ENCODE peak calls at places on chromosomes 13 and 19, in ten cellular contexts. I is HepG2, U is breast epithelium, Y is endothelial cell of umbilical vein, F is transverse colon, B is prostate gland, M is Panc1, J is stomach, Z is GM23338, Q is SK-N-SH. E is an unnamed sample.

GRCh38 chr13:80814541-80814940 is 473.6 kb upstream of the SPRY2 start:
- DNase-seq in I (no peak), U (no peak), Y (no peak), F (no peak), B (no peak), M (no peak), J (no peak), Z (no peak), Q (no peak), E (no peak)

GRCh38 chr19:52028780-52029123 is 573 bp upstream of the ZNF614 start:
- DNase-seq in I (no peak), U (no peak), Y (no peak), F (no peak), B (no peak), M (no peak), J (no peak), Z (no peak), Q (peak; percentile 58), E (no peak)

GRCh38 chr19:37082307-37082706 is 4.1 kb downstream of the ZNF420 start:
- DNase-seq in I (no peak), U (no peak), Y (no peak), F (no peak), B (no peak), M (no peak), J (no peak), Z (no peak), Q (no peak), E (no peak)

GRCh38 chr13:50248537-50249521 is 233.6 kb downstream of the KCNRG start:
- DNase-seq in I (no peak), U (no peak), Y (no peak), F (no peak), B (no peak), M (no peak), J (no peak), Z (peak; percentile 30), Q (no peak), E (no peak)

GRCh38 chr13:65613004-65613403 is 1617.1 kb downstream of the PCDH9 start:
- DNase-seq in I (peak; percentile 2), U (no peak), Y (no peak), F (no peak), B (no peak), M (no peak), J (no peak), Z (peak; percentile 62), Q (no peak), E (no peak)

GRCh38 chr19:9871626-9872338 is 36.7 kb downstream of the PIN1 start:
- DNase-seq in I (peak; percentile 79), U (no peak), Y (no peak), F (no peak), B (no peak), M (no peak), J (no peak), Z (no peak), Q (no peak), E (no peak)

GRCh38 chr13:75195479-75196111 is 286.4 kb downstream of the TBC1D4 start:
- DNase-seq in I (no peak), U (no peak), Y (no peak), F (no peak), B (no peak), M (no peak), J (no peak), Z (peak; percentile 23), Q (no peak), E (no peak)

GRCh38 chr13:46126552-46127171 is 21.8 kb upstream of the CPB2 start:
- DNase-seq in I (peak; percentile 75), U (peak; percentile 46), Y (peak; percentile 85), F (peak; percentile 45), B (peak; percentile 67), M (peak; percentile 45), J (peak; percentile 78), Z (peak; percentile 92), Q (peak; percentile 68), E (peak; percentile 85)

DNA sequence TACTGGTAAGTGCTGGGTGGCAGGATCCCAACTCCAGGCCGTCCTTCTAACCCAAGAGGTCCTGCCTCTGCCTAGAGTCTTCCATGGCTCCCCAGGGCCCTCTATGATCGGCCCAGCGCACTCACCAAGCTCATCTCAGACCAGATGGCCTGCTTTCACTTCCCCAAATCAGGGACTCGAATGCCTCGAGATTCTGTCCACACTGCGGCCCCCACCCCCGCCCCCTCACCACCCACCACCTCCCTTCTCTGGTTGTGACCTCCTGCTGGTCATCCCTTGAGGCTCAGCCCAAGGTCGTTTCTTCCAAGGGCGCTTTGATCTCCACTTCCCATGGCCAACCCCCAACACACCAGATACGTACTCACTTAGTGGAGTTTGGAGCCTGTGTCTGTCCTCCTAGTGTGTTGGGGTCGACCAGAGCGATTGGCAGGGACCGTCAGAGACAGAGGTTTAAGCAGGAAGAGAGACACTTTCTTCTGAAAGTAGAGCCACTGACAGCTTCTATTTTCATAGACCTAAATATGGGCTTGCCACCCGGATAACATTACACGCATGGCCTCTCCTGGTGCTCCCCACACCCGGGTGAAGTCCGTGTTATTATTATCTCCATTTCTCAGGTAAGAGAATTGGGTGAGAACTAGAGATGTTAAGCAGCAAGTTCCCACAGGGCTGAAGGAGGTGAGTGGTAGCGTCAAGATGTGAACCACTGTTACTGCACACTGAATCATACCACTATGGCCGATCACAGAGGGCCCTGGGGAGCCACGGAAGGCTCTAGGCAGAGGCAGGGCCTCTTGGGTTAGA is at the start of gene FCER2:
- DNase-seq in I (peak; percentile 39), U (no peak), Y (no peak), F (peak; percentile 45), B (no peak), M (no peak), J (no peak), Z (no peak), Q (no peak), E (peak; percentile 85)
- TF ChIP-seq POLR2AphosphoS5 in I (no peak), U (no peak), Y (no peak), F (no peak), B (no peak), M (no peak), J (no peak), Z (no peak), Q (no peak), E (peak; percentile 81)

GRCh38 chr19:5590151-5590864 is 22.6 kb upstream of the TINCR start:
- DNase-seq in I (no peak), U (no peak), Y (no peak), F (no peak), B (no peak), M (no peak), J (no peak), Z (no peak), Q (peak; percentile 20), E (peak; percentile 44)

GRCh38 chr19:5587071-5587455 is 19.3 kb upstream of the TINCR start:
- DNase-seq in I (no peak), U (no peak), Y (no peak), F (no peak), B (no peak), M (no peak), J (no peak), Z (no peak), Q (peak; percentile 45), E (peak; percentile 36)

GRCh38 chr19:5587661-5588060 is 19.9 kb upstream of the TINCR start:
- DNase-seq in I (no peak), U (no peak), Y (no peak), F (no peak), B (no peak), M (no peak), J (no peak), Z (no peak), Q (peak; percentile 27), E (peak; percentile 62)

GRCh38 chr19:5588906-5589676 is 21.3 kb upstream of the TINCR start:
- DNase-seq in I (no peak), U (no peak), Y (no peak), F (no peak), B (no peak), M (no peak), J (no peak), Z (no peak), Q (peak; percentile 17), E (peak; percentile 64)

DNA sequence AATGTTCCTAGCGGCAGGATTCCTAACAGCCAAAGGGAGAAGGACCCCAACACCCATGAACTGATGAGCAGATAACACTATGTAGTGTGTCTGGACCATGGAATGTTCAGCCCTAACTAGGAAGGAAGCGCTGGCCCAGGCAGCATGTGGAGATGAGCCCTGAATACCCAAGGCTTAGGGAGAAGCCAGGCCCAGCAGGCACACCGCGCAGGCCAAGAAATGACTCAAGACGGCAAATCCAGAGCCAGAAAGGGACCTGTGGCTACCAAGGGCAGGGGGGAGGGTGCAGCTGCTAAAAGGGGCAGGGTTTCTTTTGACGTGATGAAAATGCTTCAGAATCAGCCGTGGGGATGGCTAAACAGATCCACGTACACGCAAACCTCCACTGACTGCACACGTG is 20.7 kb upstream of the TINCR start:
- DNase-seq in I (no peak), U (no peak), Y (no peak), F (no peak), B (no peak), M (no peak), J (no peak), Z (no peak), Q (no peak), E (peak; percentile 15)
- H3K4me3 ChIP-seq in I (no peak overlapping the region), U (no peak overlapping the region), Y (no peak overlapping the region), F (no peak overlapping the region), B (no peak overlapping the region), M (no peak overlapping the region), J (no peak overlapping the region), Z (no peak overlapping the region), Q (no peak overlapping the region), E (no peak overlapping the region)

GRCh38 chr19:3404324-3405260 is 38.2 kb downstream of the NFIC start:
- DNase-seq in I (no peak), U (peak; percentile 91), Y (peak; percentile 83), F (peak; percentile 66), B (peak; percentile 86), M (no peak), J (peak; percentile 88), Z (peak; percentile 56), Q (peak; percentile 66), E (peak; percentile 85)
- TF ChIP-seq POLR2AphosphoS5 in I (no peak), U (peak; percentile 71), Y (no peak), F (peak; percentile 29), B (peak; percentile 68), M (no peak), J (peak; percentile 85), Z (no peak), Q (no peak), E (peak; percentile 44)

GRCh38 chr19:54534156-54534555 is 31.5 kb downstream of the LAIR2 start:
- DNase-seq in I (no peak), U (no peak), Y (no peak), F (no peak), B (no peak), M (no peak), J (no peak), Z (no peak), Q (no peak), E (no peak)

GRCh38 chr19:54533476-54533875 is 30.8 kb downstream of the LAIR2 start:
- DNase-seq in I (no peak), U (no peak), Y (no peak), F (no peak), B (no peak), M (no peak), J (no peak), Z (no peak), Q (no peak), E (no peak)

GRCh38 chr19:54526972-54527371 is 24.3 kb downstream of the LAIR2 start:
- DNase-seq in I (no peak), U (no peak), Y (no peak), F (no peak), B (no peak), M (no peak), J (no peak), Z (no peak), Q (no peak), E (no peak)

GRCh38 chr19:54532528-54532927 is 29.9 kb downstream of the LAIR2 start:
- DNase-seq in I (no peak), U (no peak), Y (no peak), F (no peak), B (no peak), M (no peak), J (no peak), Z (no peak), Q (no peak), E (no peak)

GRCh38 chr19:54530866-54531265 is 28.2 kb downstream of the LAIR2 start:
- DNase-seq in I (no peak), U (no peak), Y (no peak), F (no peak), B (no peak), M (no peak), J (no peak), Z (no peak), Q (no peak), E (no peak)
- H3K4me3 ChIP-seq in I (no peak overlapping the region), U (no peak overlapping the region), Y (no peak overlapping the region), F (no peak overlapping the region), B (no peak overlapping the region), M (no peak overlapping the region), J (no peak overlapping the region), Z (no peak overlapping the region), Q (no peak overlapping the region), E (no peak overlapping the region)

E was measured in spleen.